ENCODE peak calls at places on chromosomes 16 and 17, in eight cellular contexts. B is stimulated activated CD8-positive, alpha-beta memory T cell treated with anti-CD3 and anti-CD28 coated beads, Interleukin-2, amount 100 ng/mL, for 1 hour; S is LoVo; H is heart left ventricle; R is AML-193; E is tibial nerve; O is germinal center; J is MM.1S. W is an unnamed sample.

GRCh38 chr17:10316986-10317834 is 55.6 kb downstream of the MYH13 start:
- DNase-seq in B (no peak), S (peak), H (peak), R (peak), E (peak), O (peak), J (peak), W (no peak)

GRCh38 chr17:83062818-83063671 is 16.4 kb upstream of the METRNL start:
- DNase-seq in B (no peak), S (no peak), H (peak), R (no peak), E (peak), O (no peak), J (no peak), W (no peak)

GRCh38 chr16:50505714-50506542 is 42.3 kb upstream of the NKD1 start:
- DNase-seq in B (no peak), S (no peak), H (no peak), R (no peak), E (no peak), O (no peak), J (no peak), W (no peak)

GRCh38 chr17:68707032-68707431 is 105.9 kb upstream of the FAM20A start:
- DNase-seq in B (no peak), S (no peak), H (no peak), R (no peak), E (no peak), O (no peak), J (no peak), W (no peak)

GRCh38 chr17:18963126-18964017 is 11.4 kb downstream of the SLC5A10 start:
- DNase-seq in B (no peak), S (peak), H (no peak), R (no peak), E (no peak), O (no peak), J (no peak), W (no peak)

GRCh38 chr17:34364741-34365140 is 1.7 kb upstream of the CCL1 start:
- DNase-seq in B (no peak), S (no peak), H (no peak), R (no peak), E (no peak), O (no peak), J (no peak), W (no peak)

GRCh38 chr17:16417896-16418683 is 2.7 kb downstream of the TRPV2 start:
- DNase-seq in B (no peak), S (no peak), H (no peak), R (no peak), E (no peak), O (no peak), J (no peak), W (no peak)

GRCh38 chr16:31438414-31438813 is 4.2 kb downstream of the ZNF843 start:
- DNase-seq in B (no peak), S (no peak), H (no peak), R (no peak), E (no peak), O (no peak), J (no peak), W (no peak)

GRCh38 chr17:45578516-45579455 is 88.3 kb upstream of the PLEKHM1 start:
- DNase-seq in B (no peak), S (no peak), H (no peak), R (no peak), E (no peak), O (no peak), J (no peak), W (no peak)